ENCODE peak calls at places on chromosomes 16 and 17, in four cellular contexts. W, Z, K and A are unnamed samples.

GRCh38 chr17:50049636-50050035 is 6.3 kb upstream of the ITGA3 start:
- DNase-seq in W (no peak), Z (no peak), K (no peak), A (no peak)

GRCh38 chr17:55769625-55770000 is 18.8 kb downstream of the PCTP start:
- DNase-seq in Z (no peak), W (peak), K (peak), A (peak)

GRCh38 chr17:19304209-19304608 is 58.3 kb downstream of the B9D1 start:
- DNase-seq in K (peak), Z (peak), W (no peak), A (peak)

GRCh38 chr17:44987194-44987882 is 19.2 kb upstream of the C1QL1 start:
- DNase-seq in Z (no peak), W (no peak), K (no peak), A (no peak)

GRCh38 chr17:721540-721937 is 6.9 kb upstream of the VPS53 start:
- DNase-seq in K (no peak), Z (no peak), W (no peak), A (no peak)

GRCh38 chr17:53516643-53517042 is 306.1 kb upstream of the KIF2B start:
- DNase-seq in K (no peak), Z (no peak), W (no peak), A (peak)

GRCh38 chr16:19733551-19733950 is 15.5 kb downstream of the IQCK start:
- DNase-seq in W (no peak), K (no peak), Z (no peak), A (no peak)

GRCh38 chr16:68246671-68247070 is 1.5 kb downstream of the PLA2G15 start:
- DNase-seq in W (no peak), K (no peak), Z (no peak), A (no peak)

GRCh38 chr16:30533146-30533522 is 1.5 kb downstream of the ZNF747 start:
- DNase-seq in K (no peak), W (no peak), Z (no peak), A (no peak)

GRCh38 chr17:4032738-4033137 is 68.5 kb upstream of the ATP2A3 start:
- DNase-seq in K (no peak), W (no peak), Z (no peak), A (no peak)

GRCh38 chr16:85930321-85930720 is 31.4 kb downstream of the IRF8 start:
- DNase-seq in Z (no peak), K (no peak), W (no peak), A (no peak)

GRCh38 chr17:20315821-20316220 is 151.5 kb downstream of the LGALS9B start:
- DNase-seq in Z (no peak), K (no peak), W (no peak), A (no peak)

GRCh38 chr16:85033153-85033552 is 5.6 kb downstream of the KIAA0513 start:
- DNase-seq in Z (no peak), W (no peak), K (no peak), A (no peak)

GRCh38 chr16:65069090-65069489 is 52.8 kb downstream of the CDH11 start:
- DNase-seq in K (no peak), Z (no peak), W (peak), A (peak)

GRCh38 chr16:55605756-55606155 is 39.3 kb downstream of the CAPNS2 start:
- DNase-seq in W (no peak), Z (no peak), K (peak), A (peak)

GRCh38 chr17:13601776-13602551 is at the start of gene HS3ST3A1:
- DNase-seq in W (peak), K (no peak), Z (peak), A (peak)

GRCh38 chr17:4877089-4877488 is 22.2 kb upstream of the C17orf107 start:
- DNase-seq in Z (no peak), W (no peak), K (no peak), A (peak)

GRCh38 chr16:4370570-4371480 is 823 bp upstream of the VASN start:
- DNase-seq in W (peak), Z (peak), K (no peak), A (peak)

GRCh38 chr16:88907768-88908167 is 41.3 kb upstream of the PABPN1L start:
- DNase-seq in Z (no peak), K (no peak), W (no peak), A (peak)

GRCh38 chr16:81237282-81237681 is 1.2 kb upstream of the BCO1 start:
- DNase-seq in K (peak), Z (peak), W (no peak), A (peak)

GRCh38 chr16:65576631-65577030 is 454.8 kb upstream of the CDH11 start:
- DNase-seq in W (no peak), K (no peak), Z (no peak), A (no peak)

GRCh38 chr17:44909681-44910144 is 5.6 kb downstream of the GFAP start:
- DNase-seq in K (no peak), Z (peak), W (peak), A (peak)

GRCh38 chr17:44536090-44536960 is 21.0 kb upstream of the FZD2 start:
- DNase-seq in Z (no peak), K (no peak), W (no peak), A (no peak)

GRCh38 chr16:85094812-85095211 is 17.5 kb downstream of the CIBAR2 start:
- DNase-seq in K (no peak), W (no peak), Z (no peak), A (no peak)

GRCh38 chr17:57009737-57010445 is 32.0 kb downstream of the SCPEP1 start:
- DNase-seq in Z (no peak), K (peak), W (no peak), A (peak)

GRCh38 chr17:19579867-19580565 is 46.4 kb downstream of the SLC47A1 start:
- DNase-seq in W (no peak), Z (peak), K (no peak), A (no peak)

GRCh38 chr16:17467923-17468540 is 2.7 kb downstream of the XYLT1 start:
- DNase-seq in K (peak), Z (peak), W (peak), A (peak)

GRCh38 chr17:17351901-17352781 is 49.0 kb downstream of the NT5M start:
- DNase-seq in Z (no peak), K (no peak), W (no peak), A (no peak)

GRCh38 chr16:85472514-85472913 is 140.6 kb upstream of the GSE1 start:
- DNase-seq in K (no peak), Z (no peak), W (no peak), A (no peak)

GRCh38 chr17:42183741-42184711 is 1.2 kb downstream of the HCRT start:
- DNase-seq in Z (peak), W (peak), K (no peak), A (peak)

GRCh38 chr16:90019543-90020259 is 445 bp upstream of the DBNDD1 start:
- DNase-seq in Z (no peak), K (no peak), W (peak), A (peak)

GRCh38 chr17:77400445-77400870 is 259.7 kb downstream of the SEC14L1 start:
- DNase-seq in Z (no peak), W (no peak), K (no peak), A (no peak)

GRCh38 chr16:78704421-78704820 is 605.0 kb downstream of the WWOX start:
- DNase-seq in W (no peak), K (no peak), Z (no peak), A (no peak)

GRCh38 chr16:78709137-78709871 is 609.9 kb downstream of the WWOX start:
- DNase-seq in W (no peak), K (no peak), Z (no peak), A (no peak)

GRCh38 chr16:78703951-78704350 is 604.5 kb downstream of the WWOX start:
- DNase-seq in W (no peak), Z (no peak), K (no peak), A (no peak)

GRCh38 chr16:78706637-78707036 is 607.2 kb downstream of the WWOX start:
- DNase-seq in Z (no peak), K (no peak), W (no peak), A (no peak)

DNA sequence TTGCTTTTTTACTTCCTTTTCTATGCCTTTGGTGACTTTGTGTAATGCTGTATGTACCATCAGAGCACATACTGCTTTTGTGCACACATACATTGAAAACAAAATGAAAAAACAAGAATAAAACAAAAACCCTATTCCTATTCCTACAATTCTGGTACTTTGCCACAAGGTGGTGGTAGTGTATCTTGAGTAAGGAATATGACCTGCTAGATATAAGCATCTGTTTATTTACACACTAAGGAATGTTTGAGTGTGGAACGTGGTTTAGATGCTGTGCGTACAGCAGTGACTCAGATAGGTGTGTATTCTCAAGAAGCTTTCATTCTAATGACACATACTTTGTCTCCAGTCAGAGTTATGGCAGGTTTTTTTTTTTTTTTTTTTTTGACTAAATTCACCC is 606.2 kb downstream of the WWOX start:
- DNase-seq in Z (no peak), K (no peak), W (no peak), A (no peak)
- TF ChIP-seq CTCF in Z (no peak), K (no peak), W (no peak), A (no peak)

GRCh38 chr17:7703584-7704574 is 1.1 kb upstream of the EFNB3 start:
- DNase-seq in Z (no peak), K (no peak), W (no peak), A (peak)

GRCh38 chr17:7706631-7707354 is 1.8 kb downstream of the EFNB3 start:
- DNase-seq in W (no peak), Z (no peak), K (no peak), A (no peak)

GRCh38 chr17:7707446-7707845 is 2.4 kb downstream of the EFNB3 start:
- DNase-seq in Z (no peak), W (no peak), K (no peak), A (no peak)

GRCh38 chr17:7704601-7705268 is at the start of gene EFNB3:
- DNase-seq in Z (peak), W (no peak), K (no peak), A (peak)

DNA sequence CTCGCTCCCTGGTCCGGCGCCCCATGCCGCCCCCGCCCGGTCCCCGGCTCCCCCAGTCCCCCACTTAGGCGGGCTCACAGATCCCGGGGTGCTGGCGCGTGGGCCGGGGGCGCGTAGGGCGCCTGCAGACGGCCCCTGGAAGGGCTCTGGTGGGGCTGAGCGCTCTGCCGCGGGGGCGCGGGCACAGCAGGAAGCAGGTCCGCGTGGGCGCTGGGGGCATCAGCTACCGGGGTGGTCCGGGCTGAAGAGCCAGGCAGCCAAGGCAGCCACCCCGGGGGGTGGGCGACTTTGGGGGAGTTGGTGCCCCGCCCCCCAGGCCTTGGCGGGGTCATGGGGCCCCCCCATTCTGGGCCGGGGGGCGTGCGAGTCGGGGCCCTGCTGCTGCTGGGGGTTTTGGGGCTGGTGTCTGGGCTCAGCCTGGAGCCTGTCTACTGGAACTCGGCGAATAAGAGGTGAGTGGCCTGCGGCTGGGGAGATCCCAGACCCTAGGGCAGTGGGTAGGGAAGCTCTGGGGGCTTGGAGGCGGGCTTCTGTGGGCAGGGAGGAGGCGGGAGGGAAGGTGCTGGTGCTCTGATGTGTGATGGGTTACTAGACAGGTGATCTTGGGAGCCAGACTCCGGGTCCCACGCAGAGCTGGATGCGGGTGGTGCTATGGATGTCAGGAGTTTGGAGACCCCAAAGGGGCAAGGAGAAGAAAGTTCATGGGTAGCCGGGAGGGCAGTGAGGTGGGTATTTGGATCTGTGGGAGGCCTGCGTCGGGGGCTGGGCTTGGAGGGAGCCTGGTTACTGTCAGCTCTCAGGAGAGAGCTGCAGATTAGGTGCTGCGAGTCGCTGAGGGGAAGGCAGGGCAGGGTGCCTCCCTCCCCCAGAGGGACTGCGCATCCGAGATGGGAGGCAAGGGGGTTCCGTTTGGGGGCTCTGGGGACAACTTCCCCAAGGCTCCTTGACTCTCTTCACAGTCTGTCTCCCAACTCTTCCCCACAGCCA is 560 bp downstream of the EFNB3 start:
- DNase-seq in K (no peak), W (no peak), Z (no peak), A (no peak)
- H3K4me3 ChIP-seq in K (peak), W (peak), Z (peak), A (peak)

GRCh38 chr16:83967091-83967490 is 953 bp upstream of the NECAB2 start:
- DNase-seq in Z (no peak), K (no peak), W (no peak), A (no peak)

GRCh38 chr16:83968483-83968865 is 430 bp downstream of the NECAB2 start:
- DNase-seq in Z (no peak), K (no peak), W (no peak), A (no peak)

GRCh38 chr16:83968891-83969672 is 1.0 kb downstream of the NECAB2 start:
- DNase-seq in K (no peak), W (no peak), Z (no peak), A (no peak)

GRCh38 chr16:83966153-83966696 is 1.8 kb upstream of the NECAB2 start:
- DNase-seq in K (no peak), Z (no peak), W (no peak), A (no peak)

DNA sequence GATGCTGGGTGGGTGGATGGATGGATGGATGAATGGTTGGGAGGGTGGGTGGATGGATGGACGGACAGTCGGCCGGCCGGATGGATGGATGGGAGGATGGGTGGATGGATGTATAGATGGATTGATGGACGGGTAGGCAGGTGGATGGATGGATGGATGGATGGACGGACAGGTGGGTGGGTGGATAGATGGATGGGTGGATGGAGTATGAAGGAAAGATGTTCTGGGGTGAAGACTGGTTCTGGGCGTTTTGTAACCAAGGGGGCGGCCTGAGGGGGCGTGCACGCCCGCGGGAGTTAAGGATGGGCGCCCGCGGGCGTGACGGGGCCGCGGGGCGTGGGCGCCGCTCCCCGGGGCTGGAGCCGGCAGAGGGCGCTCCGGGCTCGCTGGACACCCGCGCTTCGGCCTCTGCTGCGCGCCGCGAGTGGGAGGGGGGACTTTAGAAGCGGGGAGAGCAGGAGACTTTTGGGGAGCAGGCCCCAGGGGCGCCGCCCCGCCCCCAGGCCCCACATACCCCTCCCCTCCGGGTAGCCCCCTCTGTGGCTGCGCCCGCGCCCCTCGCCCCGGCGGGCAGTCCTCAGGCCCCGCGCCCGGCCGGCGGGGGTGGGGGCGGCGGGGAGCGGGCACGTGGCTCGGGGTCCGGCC is at the start of gene NECAB2:
- DNase-seq in W (no peak), Z (no peak), K (no peak), A (peak)
- TF ChIP-seq CTCF in W (peak), Z (peak), K (peak), A (peak)

DNA sequence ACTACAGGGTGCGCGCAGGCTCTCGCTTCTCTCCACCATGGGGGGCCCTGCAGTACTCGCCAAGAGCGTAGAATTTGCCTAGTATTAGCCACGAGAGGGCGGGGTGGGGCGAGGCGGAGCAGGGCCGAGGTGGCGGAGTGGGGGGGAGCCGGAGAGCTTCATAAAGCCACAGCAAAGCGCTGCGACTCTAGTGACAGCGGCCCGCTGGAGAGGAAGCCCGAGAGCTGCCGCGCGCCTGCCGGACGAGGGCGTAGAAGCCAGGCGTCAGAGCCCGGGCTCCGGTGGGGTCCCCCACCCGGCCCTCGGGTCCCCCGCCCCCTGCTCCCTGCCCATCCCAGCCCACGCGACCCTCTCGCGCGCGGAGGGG is at the start of gene TBX21:
- DNase-seq in K (peak), Z (peak), W (no peak), A (no peak)
- H3K4me3 ChIP-seq in K (no peak), Z (peak), W (no peak), A (no peak)

DNA sequence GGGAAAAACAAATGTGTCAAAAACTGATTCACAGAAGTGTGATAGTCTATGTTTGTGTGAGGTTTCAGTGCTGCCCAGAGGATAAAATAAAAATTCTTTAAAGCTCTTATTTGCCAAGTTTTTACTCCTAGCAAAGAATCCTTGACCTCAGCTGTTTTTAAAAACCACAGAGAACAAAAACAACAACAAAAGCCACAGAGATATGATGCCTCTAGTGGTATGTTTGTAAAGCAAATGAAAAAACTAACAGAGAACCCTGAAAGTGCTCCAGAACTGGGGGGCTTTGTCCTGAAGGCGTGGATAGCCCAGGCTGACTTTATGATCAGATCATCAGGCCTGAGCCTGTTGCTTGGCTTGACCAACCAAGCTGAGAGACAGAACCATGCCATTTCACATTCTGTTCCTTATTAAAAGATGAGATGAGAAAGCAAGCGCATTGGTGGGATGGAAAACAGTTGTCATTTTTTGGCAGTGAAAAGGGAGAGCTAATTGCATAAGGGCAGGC is 411.1 kb downstream of the CPPED1 start:
- DNase-seq in Z (peak), W (no peak), K (peak), A (no peak)
- TF ChIP-seq CTCF in Z (no peak), W (no peak), K (no peak), A (peak)

DNA sequence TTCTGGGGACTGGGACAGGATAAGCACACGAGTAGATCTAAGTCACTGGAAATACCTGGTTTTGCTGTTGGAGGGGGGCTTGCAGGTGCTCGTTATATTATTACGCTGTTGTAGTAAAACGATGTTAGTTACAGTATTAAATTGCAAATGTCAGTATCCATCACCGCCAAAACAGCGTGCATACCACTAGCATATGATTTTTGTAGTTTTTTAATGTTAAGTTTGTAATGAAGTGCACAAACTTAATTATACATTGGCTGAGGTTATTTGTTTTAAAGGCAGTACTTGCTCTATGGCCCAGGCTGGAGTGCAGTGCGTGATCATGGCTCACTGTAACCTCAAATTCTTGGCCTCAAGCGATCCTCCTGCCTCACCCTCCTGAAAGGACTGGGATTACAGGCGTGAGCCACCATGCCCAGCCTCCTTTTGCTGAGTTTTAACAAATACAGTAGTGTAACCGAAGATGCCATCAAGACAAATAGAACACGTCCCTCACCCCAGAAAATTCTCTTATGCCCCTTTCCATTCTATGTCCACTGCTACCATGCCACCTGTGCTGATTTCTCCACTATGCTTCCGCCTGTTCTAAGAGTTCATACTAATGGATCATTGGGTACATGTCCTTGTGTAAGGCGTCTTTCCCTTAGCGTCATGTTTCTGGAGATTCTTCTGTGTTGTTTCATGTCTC is 20.7 kb upstream of the CSNK1D start:
- DNase-seq in W (no peak), K (no peak), Z (no peak), A (no peak)
- H3K4me3 ChIP-seq in W (peak), K (no peak), Z (no peak), A (peak)